ENCODE peak calls at places on chromosome 17, in ten cellular contexts. X, F, J, B, S, W, R, Q, T and O are unnamed samples.

GRCh38 chr17:57045868-57046671 is 39.0 kb upstream of the AKAP1 start:
- DNase-seq in W (no peak), S (peak; percentile 67), J (peak; percentile 70), F (no peak), Q (peak; percentile 87), X (no peak), R (no peak), T (no peak), B (no peak), O (peak; percentile 52)

GRCh38 chr17:28043296-28043695 is 819 bp downstream of the NLK start:
- DNase-seq in B (no peak), R (no peak), W (no peak), X (no peak), S (no peak), Q (no peak), J (no peak), T (no peak), F (no peak), O (no peak)

GRCh38 chr17:35245196-35245486 is 2.3 kb downstream of the SLFN5 start:
- DNase-seq in Q (no peak), R (no peak), F (peak; percentile 75), T (no peak), J (no peak), W (no peak), X (no peak), B (no peak), S (no peak), O (no peak)

GRCh38 chr17:17514361-17514992 is 18.3 kb upstream of the RASD1 start:
- DNase-seq in S (no peak), B (no peak), Q (no peak), R (no peak), T (no peak), F (no peak), W (no peak), X (no peak), J (no peak), O (no peak)

GRCh38 chr17:54736573-54736972 is 164.1 kb upstream of the TOM1L1 start:
- DNase-seq in Q (no peak), S (no peak), F (no peak), B (no peak), J (no peak), W (no peak), X (no peak), T (no peak), R (no peak), O (no peak)

GRCh38 chr17:10297691-10298090 is 75.1 kb downstream of the MYH13 start:
- DNase-seq in B (no peak), X (no peak), S (no peak), R (no peak), J (no peak), F (no peak), W (no peak), Q (no peak), T (no peak), O (no peak)

GRCh38 chr17:57918017-57918895 is 37.0 kb downstream of the CUEDC1 start:
- DNase-seq in R (no peak), J (no peak), W (no peak), F (no peak), B (no peak), S (no peak), X (no peak), Q (no peak), T (peak; percentile 46), O (no peak)

GRCh38 chr17:45688353-45688752 is 95.8 kb upstream of the CRHR1 start:
- DNase-seq in S (peak; percentile 14), T (no peak), Q (no peak), W (no peak), R (no peak), X (no peak), J (no peak), F (no peak), B (no peak), O (no peak)

GRCh38 chr17:28282596-28282995 is 36.4 kb upstream of the TMEM97 start:
- DNase-seq in T (no peak), Q (no peak), S (no peak), X (no peak), R (no peak), W (no peak), J (no peak), B (no peak), F (peak; percentile 64), O (no peak)

GRCh38 chr17:65057520-65058075 is 1.1 kb upstream of the GNA13 start:
- DNase-seq in J (peak; percentile 25), X (no peak), Q (peak; percentile 49), T (no peak), R (no peak), F (peak; percentile 55), B (peak; percentile 23), W (no peak), S (peak; percentile 72), O (no peak)

GRCh38 chr17:41131979-41132378 is 8.0 kb upstream of the KRTAP4-12 start:
- DNase-seq in R (no peak), S (no peak), J (no peak), T (no peak), F (peak; percentile 27), B (no peak), W (no peak), Q (no peak), X (no peak), O (no peak)

GRCh38 chr17:70116919-70117318 is 41.9 kb downstream of the KCNJ16 start:
- DNase-seq in W (no peak), X (no peak), R (no peak), J (no peak), Q (no peak), S (no peak), T (no peak), F (no peak), B (no peak), O (no peak)

GRCh38 chr17:82031303-82031884 is at the start of gene RAC3:
- DNase-seq in T (peak; percentile 51), J (no peak), R (no peak), W (no peak), B (no peak), S (no peak), X (no peak), F (no peak), Q (peak; percentile 85), O (no peak)

GRCh38 chr17:32253117-32253611 is 12.5 kb upstream of the RHBDL3 start:
- DNase-seq in S (peak; percentile 89), B (peak; percentile 73), F (peak; percentile 84), X (peak; percentile 70), W (peak; percentile 92), J (peak; percentile 87), T (peak; percentile 81), Q (no peak), R (no peak), O (peak; percentile 81)

GRCh38 chr17:12022310-12022709 is 1.6 kb downstream of the MAP2K4 start:
- DNase-seq in F (no peak), R (no peak), B (no peak), J (no peak), T (no peak), S (no peak), Q (no peak), W (no peak), X (no peak), O (no peak)
- TF ChIP-seq EP300 in F (no peak), R (no peak), B (no peak), J (no peak), T (no peak), S (no peak), Q (no peak), W (no peak), X (no peak), O (no peak)

DNA sequence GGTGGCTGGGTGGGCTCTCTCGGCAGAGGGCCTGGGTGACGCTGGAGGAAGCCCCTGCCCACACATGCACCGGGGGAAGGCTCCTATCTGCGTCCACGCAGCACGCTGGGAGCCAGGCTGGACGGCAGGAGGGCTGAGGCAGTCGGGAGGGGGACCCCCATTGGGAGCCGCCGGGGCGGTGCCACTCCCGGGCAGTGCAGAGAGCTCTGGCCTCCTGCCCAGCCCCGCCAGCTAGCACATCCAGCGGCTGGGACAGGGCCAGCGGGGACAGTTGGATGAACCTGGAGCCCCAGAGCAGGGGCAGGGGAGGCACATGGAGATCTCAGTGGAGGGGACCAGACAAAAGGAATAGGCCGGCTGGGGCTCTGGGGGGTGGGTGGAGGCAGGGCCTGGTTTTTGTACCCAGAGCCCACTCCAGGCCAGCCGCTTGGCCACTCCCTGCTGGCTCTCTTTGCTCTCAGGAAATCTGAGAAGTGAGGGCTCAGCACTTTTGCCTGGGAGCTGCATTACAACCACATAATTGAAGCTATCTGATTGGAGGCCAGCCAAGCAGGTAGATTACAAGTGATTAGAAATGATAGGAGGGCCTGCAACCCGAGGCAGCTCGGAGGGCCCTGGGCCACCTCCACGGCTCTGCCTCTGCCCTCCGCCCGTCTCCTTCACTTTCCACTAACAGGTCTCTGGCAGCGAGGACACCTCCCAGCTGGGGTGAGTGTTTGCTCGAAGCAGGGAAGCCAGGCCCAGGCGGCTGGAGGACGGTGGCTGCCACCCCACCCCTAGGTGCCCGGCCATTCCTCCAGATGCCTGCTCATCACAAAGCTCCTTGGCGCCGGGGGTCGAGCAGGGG is 40.1 kb downstream of the ENGASE start:
- DNase-seq in B (no peak), X (peak; percentile 19), F (no peak), R (no peak), Q (peak; percentile 83), W (no peak), T (no peak), S (peak; percentile 83), J (peak; percentile 54), O (peak; percentile 64)
- TF ChIP-seq EP300 in B (no peak), X (no peak), F (no peak), R (no peak), Q (no peak), W (no peak), T (no peak), S (no peak), J (no peak), O (no peak)

GRCh38 chr17:11404431-11404830 is 163.4 kb downstream of the SHISA6 start:
- DNase-seq in F (no peak), X (no peak), B (no peak), R (no peak), S (no peak), T (no peak), Q (no peak), J (no peak), W (no peak), O (peak; percentile 22)

GRCh38 chr17:11404877-11405276 is 163.9 kb downstream of the SHISA6 start:
- DNase-seq in T (no peak), R (no peak), B (no peak), S (no peak), F (no peak), X (no peak), W (no peak), Q (no peak), J (no peak), O (no peak)
- TF ChIP-seq EP300 in T (no peak), R (no peak), B (no peak), S (no peak), F (no peak), X (no peak), W (no peak), Q (no peak), J (no peak), O (no peak)

DNA sequence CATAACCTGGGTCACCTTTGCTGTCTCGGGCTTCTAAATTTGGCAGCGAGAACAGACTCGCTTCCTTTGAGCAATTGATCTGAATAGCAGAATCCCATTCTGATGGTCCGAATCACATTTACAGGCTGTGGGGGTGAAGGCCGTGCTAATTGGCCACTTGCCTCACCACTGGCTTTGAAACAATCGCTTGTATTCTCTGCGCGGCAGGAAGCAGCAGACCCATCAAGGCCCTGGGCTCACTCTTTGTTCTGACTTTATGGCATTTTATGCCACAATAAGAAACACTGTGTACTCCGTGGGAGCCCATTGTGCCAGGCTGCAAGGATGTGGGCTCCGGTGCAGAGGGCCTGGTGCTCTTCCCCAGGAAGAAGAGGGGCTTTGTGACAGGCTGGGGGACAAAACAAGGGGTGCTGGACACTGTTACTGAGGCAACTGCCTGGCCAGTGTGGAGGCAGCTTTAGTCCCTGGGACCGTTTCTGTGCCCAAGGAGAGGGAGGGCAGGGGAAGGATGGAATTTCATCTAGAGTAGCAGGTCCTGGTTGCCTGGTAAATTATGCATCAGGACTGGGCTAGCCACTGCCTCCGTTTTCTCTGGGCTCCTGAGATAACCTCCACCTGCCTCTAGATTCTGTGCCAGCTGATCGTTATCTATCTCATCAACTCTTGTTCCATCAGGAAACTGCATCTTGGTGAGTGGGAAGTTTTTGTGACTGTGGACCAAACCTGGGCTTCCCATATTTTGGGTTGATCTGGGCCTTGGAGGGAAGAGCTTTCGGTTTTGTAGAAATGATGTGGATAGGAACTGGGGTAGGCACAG is 78.5 kb downstream of the MRC2 start:
- DNase-seq in F (no peak), R (no peak), J (no peak), X (no peak), B (no peak), S (peak; percentile 59), W (peak; percentile 69), Q (no peak), T (no peak), O (no peak)
- TF ChIP-seq EP300 in F (no peak), R (no peak), J (no peak), X (no peak), B (no peak), S (no peak), W (no peak), Q (no peak), T (no peak), O (no peak)